ENCODE peak calls at places on chromosomes 4 and X, in five cellular contexts. E is T-helper 1 cell; Z is omental fat pad; A is CD4-positive, CD25-positive, alpha-beta regulatory T cell; C is psoas muscle. I is an unnamed sample.

GRCh38 chr4:7244343-7244680 is 52.0 kb downstream of the SORCS2 start:
- DNase-seq in A (no peak), C (no peak), E (no peak), Z (no peak), I (no peak)

GRCh38 chrX:54807524-54808108 is at the start of gene MAGED2:
- DNase-seq in C (peak), E (peak), Z (no peak), A (peak), I (peak)

GRCh38 chr4:100848865-100849264 is 331.0 kb upstream of the EMCN start:
- DNase-seq in E (no peak), C (no peak), Z (no peak), A (peak), I (peak)

GRCh38 chr4:157674699-157675098 is 454.2 kb downstream of the GRIA2 start:
- DNase-seq in Z (no peak), C (no peak), E (no peak), A (no peak), I (no peak)

GRCh38 chr4:88659061-88659889 is 38.4 kb downstream of the NAP1L5 start:
- DNase-seq in E (no peak), C (peak), A (peak), Z (no peak), I (peak)

GRCh38 chrX:149490100-149490499 is 15.0 kb downstream of the IDS start:
- DNase-seq in Z (no peak), E (no peak), C (no peak), A (no peak), I (no peak)

GRCh38 chr4:110617095-110617494 is 5.8 kb downstream of the PITX2 start:
- DNase-seq in Z (no peak), E (no peak), A (no peak), C (no peak), I (no peak)

GRCh38 chr4:78162821-78163220 is 105.7 kb downstream of the FRAS1 start:
- DNase-seq in Z (no peak), C (no peak), A (no peak), E (no peak), I (no peak)

GRCh38 chr4:105951198-105951597 is 55.9 kb downstream of the NPNT start:
- DNase-seq in Z (no peak), C (no peak), A (no peak), E (no peak), I (no peak)

GRCh38 chr4:4582653-4583052 is 40.8 kb upstream of the STX18 start:
- DNase-seq in A (no peak), Z (no peak), C (no peak), E (no peak), I (no peak)

GRCh38 chrX:134599173-134599914 is 58.9 kb downstream of the PLAC1 start:
- DNase-seq in Z (no peak), A (peak), C (no peak), E (no peak), I (no peak)

GRCh38 chr4:101141855-101142254 is 205.5 kb downstream of the PPP3CA start:
- DNase-seq in Z (no peak), E (no peak), A (no peak), C (no peak), I (no peak)

GRCh38 chr4:82721819-82722423 is 76.7 kb downstream of the SCD5 start:
- DNase-seq in Z (no peak), C (no peak), E (no peak), A (peak), I (no peak)

GRCh38 chrX:1502853-1503252 is 34.1 kb downstream of the P2RY8 start:
- DNase-seq in Z (no peak), E (no peak), C (no peak), A (no peak), I (no peak)

GRCh38 chrX:140123446-140123845 is 158.1 kb upstream of the CXorf66 start:
- DNase-seq in A (no peak), E (no peak), C (no peak), Z (no peak), I (no peak)

GRCh38 chr4:188665466-188665865 is 526.2 kb downstream of the TRIML1 start:
- DNase-seq in C (no peak), Z (no peak), A (no peak), E (no peak), I (no peak)

GRCh38 chr4:10576236-10576635 is 108.3 kb downstream of the CLNK start:
- DNase-seq in Z (no peak), A (no peak), C (no peak), E (no peak), I (no peak)

GRCh38 chr4:55931833-55932232 is 16.9 kb upstream of the CEP135 start:
- DNase-seq in A (no peak), C (no peak), E (no peak), Z (no peak), I (no peak)

GRCh38 chr4:77990904-77991358 is 66.2 kb upstream of the FRAS1 start:
- DNase-seq in E (no peak), C (no peak), A (no peak), Z (no peak), I (no peak)

GRCh38 chrX:91257388-91257787 is 177.3 kb upstream of the PABPC5 start:
- DNase-seq in A (no peak), E (no peak), C (no peak), Z (no peak), I (no peak)

GRCh38 chr4:5051210-5051691 is at the start of gene STK32B:
- DNase-seq in E (no peak), C (peak), A (peak), Z (no peak), I (no peak)

GRCh38 chr4:105135746-105136145 is 10.9 kb upstream of the TET2 start:
- DNase-seq in E (no peak), C (no peak), A (peak), Z (no peak), I (no peak)

GRCh38 chrX:129585691-129586090 is 45.6 kb downstream of the OCRL start:
- DNase-seq in E (no peak), C (no peak), A (no peak), Z (no peak), I (no peak)

GRCh38 chr4:87559090-87559837 is 30.1 kb upstream of the SPARCL1 start:
- DNase-seq in E (no peak), A (peak), C (no peak), Z (no peak), I (peak)

GRCh38 chr4:158856852-158857251 is 88.0 kb downstream of the FNIP2 start:
- DNase-seq in Z (no peak), A (peak), E (no peak), C (no peak), I (no peak)

GRCh38 chr4:73315091-73315490 is 56.5 kb upstream of the ANKRD17 start:
- DNase-seq in E (no peak), A (no peak), Z (no peak), C (no peak), I (no peak)

GRCh38 chr4:112340048-112340447 is 42.9 kb downstream of the ALPK1 start:
- DNase-seq in C (no peak), Z (no peak), E (no peak), A (no peak), I (no peak)

GRCh38 chr4:25656031-25656430 is 380 bp downstream of the SLC34A2 start:
- DNase-seq in E (no peak), A (no peak), Z (no peak), C (no peak), I (no peak)

GRCh38 chr4:103054030-103054429 is 22.5 kb downstream of the SLC9B2 start:
- DNase-seq in Z (no peak), C (peak), A (no peak), E (no peak), I (no peak)

GRCh38 chr4:174378951-174379350 is 95.2 kb downstream of the CEP44 start:
- DNase-seq in E (no peak), Z (no peak), C (no peak), A (no peak), I (no peak)

GRCh38 chr4:27234306-27234899 is 373.8 kb downstream of the STIM2 start:
- DNase-seq in E (no peak), Z (no peak), A (no peak), C (no peak), I (no peak)

I was measured in effector memory CD8-positive, alpha-beta T cell.